ENCODE peak calls at places on chromosome 10, in seven cellular contexts. U, K, S, V, Y, E and B are unnamed samples.

GRCh38 chr10:11373626-11374310 is 237.7 kb downstream of the USP6NL start:
- DNase-seq in Y (no peak), U (no peak), S (no peak), E (no peak), K (no peak), V (no peak), B (no peak)

GRCh38 chr10:43354879-43355380 is 16.5 kb upstream of the FXYD4 start:
- DNase-seq in Y (no peak), K (no peak), V (no peak), U (no peak), S (no peak), E (no peak), B (no peak)

GRCh38 chr10:119448579-119449209 is 93.8 kb downstream of the RGS10 start:
- DNase-seq in U (no peak), S (no peak), V (no peak), Y (no peak), E (no peak), K (no peak), B (no peak)

GRCh38 chr10:76555271-76555670 is 1082.3 kb downstream of the KCNMA1 start:
- DNase-seq in V (no peak), K (no peak), S (no peak), Y (no peak), E (no peak), U (no peak), B (no peak)

GRCh38 chr10:63515002-63515763 is 6.0 kb upstream of the REEP3 start:
- DNase-seq in V (no peak), E (peak), K (no peak), Y (no peak), S (no peak), U (no peak), B (no peak)

GRCh38 chr10:23826399-23826798 is 382.5 kb upstream of the KIAA1217 start:
- DNase-seq in S (no peak), V (no peak), K (no peak), E (peak), Y (no peak), U (no peak), B (no peak)

GRCh38 chr10:25867321-25867720 is 66.7 kb upstream of the MYO3A start:
- DNase-seq in V (no peak), S (no peak), Y (peak), U (no peak), K (no peak), E (no peak), B (no peak)

GRCh38 chr10:63236113-63236935 is 103.2 kb downstream of the NRBF2 start:
- DNase-seq in E (peak), V (no peak), S (no peak), Y (peak), K (no peak), U (no peak), B (no peak)

GRCh38 chr10:122232781-122233180 is 38.3 kb upstream of the BTBD16 start:
- DNase-seq in E (no peak), U (no peak), Y (no peak), K (no peak), S (no peak), V (no peak), B (peak)